ENCODE peak calls at places on chromosomes 5 and 9, in nine cellular contexts. E, L, H, S, I, A, X, W and V are unnamed samples. For H3K4me1 and H3K9me3, the result is how much of the 10 kb centered on the place peaks cover.

GRCh38 chr9:91315191-91315590 is 46.5 kb downstream of the AUH start:
- DNase-seq in A (no peak), I (no peak), X (no peak), S (peak), H (no peak), E (no peak), W (no peak), L (no peak), V (no peak)

GRCh38 chr5:87020099-87020934 is 247.4 kb upstream of the RASA1 start:
- DNase-seq in E (peak), I (peak), A (no peak), X (peak), L (peak), S (no peak), W (no peak), H (peak), V (peak)

GRCh38 chr5:55903121-55903701 is 52.1 kb downstream of the IL31RA start:
- DNase-seq in E (no peak), W (no peak), A (no peak), S (no peak), L (no peak), X (no peak), H (no peak), I (no peak), V (no peak)

GRCh38 chr5:10607023-10607665 is 43.3 kb downstream of the ANKRD33B start:
- DNase-seq in X (peak), L (peak), A (no peak), S (no peak), I (no peak), W (no peak), H (no peak), E (peak), V (no peak)

GRCh38 chr5:156326718-156327259 is at the start of gene SGCD:
- DNase-seq in A (no peak), L (peak), H (no peak), E (no peak), W (peak), X (peak), S (peak), I (peak), V (peak)

GRCh38 chr5:147391781-147392180 is 118.1 kb downstream of the DPYSL3 start:
- DNase-seq in A (no peak), X (peak), W (peak), H (peak), S (no peak), L (no peak), I (peak), E (peak), V (no peak)

GRCh38 chr9:95078934-95079333 is 238.6 kb downstream of the FANCC start:
- DNase-seq in L (no peak), I (no peak), H (no peak), A (no peak), S (no peak), E (no peak), W (peak), X (peak), V (no peak)

GRCh38 chr5:135004376-135004775 is 29.7 kb downstream of the PITX1 start:
- DNase-seq in L (no peak), I (no peak), E (no peak), A (no peak), W (no peak), H (no peak), X (no peak), S (no peak), V (no peak)

GRCh38 chr5:135615581-135616260 is 36.9 kb upstream of the CXCL14 start:
- DNase-seq in A (no peak), X (no peak), W (no peak), H (no peak), S (no peak), L (no peak), E (no peak), I (no peak), V (no peak)

GRCh38 chr5:139368613-139369012 is 14.5 kb downstream of the SLC23A1 start:
- DNase-seq in I (no peak), H (peak), X (no peak), W (no peak), E (peak), S (no peak), L (no peak), A (no peak), V (no peak)

GRCh38 chr9:706606-707451 is 134.7 kb upstream of the DMRT1 start:
- DNase-seq in S (peak), H (peak), E (no peak), I (peak), X (peak), L (peak), W (peak), A (peak), V (peak)

GRCh38 chr5:68266457-68266856 is 50.9 kb downstream of the PIK3R1 start:
- DNase-seq in W (no peak), L (no peak), S (no peak), I (no peak), E (no peak), A (no peak), H (peak), X (no peak), V (no peak)

GRCh38 chr9:69573666-69574456 is 98.3 kb downstream of the APBA1 start:
- DNase-seq in S (no peak), X (no peak), L (no peak), W (no peak), I (no peak), A (no peak), H (peak), E (no peak), V (peak)

GRCh38 chr5:68490401-68490800 is 274.8 kb downstream of the PIK3R1 start:
- DNase-seq in I (no peak), A (no peak), S (no peak), X (no peak), E (no peak), L (no peak), H (no peak), W (no peak), V (peak)

GRCh38 chr5:6907320-6907918 is 194.2 kb downstream of the TENT4A start:
- DNase-seq in A (no peak), I (no peak), H (peak), S (no peak), X (no peak), L (no peak), E (no peak), W (no peak), V (no peak)

GRCh38 chr5:85681871-85682270 is 935.9 kb upstream of the COX7C start:
- DNase-seq in H (no peak), W (no peak), A (no peak), E (no peak), S (no peak), I (no peak), L (no peak), X (no peak), V (no peak)

GRCh38 chr9:115127191-115127817 is 9.3 kb upstream of the TNC start:
- DNase-seq in W (no peak), I (no peak), H (peak), S (no peak), A (no peak), X (no peak), L (no peak), E (no peak), V (peak)

GRCh38 chr9:38017149-38017884 is 51.7 kb downstream of the SHB start:
- DNase-seq in A (no peak), X (peak), I (peak), E (no peak), W (no peak), H (peak), L (peak), S (no peak), V (peak)

GRCh38 chr9:74653437-74654080 is 156.4 kb downstream of the RORB start:
- DNase-seq in E (no peak), S (no peak), L (no peak), I (no peak), A (no peak), X (no peak), W (no peak), H (no peak), V (no peak)

GRCh38 chr5:150457562-150458240 is 8.2 kb upstream of the RPS14 start:
- DNase-seq in L (no peak), H (no peak), E (peak), S (no peak), I (no peak), W (no peak), X (no peak), A (no peak), V (no peak)
- H3K4me1 ChIP-seq in L (under half), H (under half), E (half or more), S (under half), I (under half), W (under half), X (under half), A (under half), V (under half)

GRCh38 chr5:141419074-141419880 is 1.6 kb upstream of the PCDHGA11 start:
- DNase-seq in W (no peak), S (no peak), A (no peak), L (no peak), X (no peak), I (no peak), H (no peak), E (no peak), V (no peak)

GRCh38 chr5:141411575-141411974 is 1.2 kb upstream of the PCDHGA10 start:
- DNase-seq in W (no peak), X (no peak), E (no peak), S (no peak), A (no peak), H (no peak), L (no peak), I (no peak), V (no peak)

GRCh38 chr5:141409598-141410306 is 1.9 kb downstream of the PCDHGB6 start:
- DNase-seq in W (peak), X (no peak), E (no peak), A (no peak), S (no peak), I (no peak), L (no peak), H (no peak), V (no peak)

GRCh38 chr5:141412853-141413539 is at the start of gene PCDHGA10:
- DNase-seq in W (no peak), H (peak), X (peak), I (peak), E (peak), A (peak), S (peak), L (no peak), V (no peak)

DNA sequence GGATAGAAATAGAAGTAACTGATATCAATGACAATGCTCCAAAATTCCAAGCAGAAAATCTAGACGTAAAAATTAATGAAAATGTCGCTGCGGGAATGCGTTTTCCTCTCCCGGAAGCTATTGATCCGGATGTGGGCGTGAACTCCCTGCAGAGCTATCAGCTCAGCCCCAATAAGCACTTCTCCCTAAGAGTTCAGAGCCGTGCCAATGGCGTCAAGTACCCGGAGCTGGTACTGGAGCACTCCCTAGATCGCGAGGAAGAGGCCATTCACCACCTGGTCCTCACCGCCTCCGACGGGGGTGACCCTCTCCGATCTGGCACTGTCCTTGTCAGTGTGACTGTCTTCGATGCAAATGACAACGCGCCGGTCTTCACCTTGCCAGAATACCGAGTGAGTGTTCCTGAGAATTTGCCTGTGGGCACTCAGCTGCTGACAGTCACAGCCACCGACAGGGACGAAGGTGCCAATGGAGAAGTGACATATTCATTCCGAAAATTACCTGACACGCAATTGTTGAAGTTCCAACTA is 818 bp downstream of the PCDHGA10 start:
- DNase-seq in E (no peak), H (no peak), W (peak), A (no peak), L (no peak), S (no peak), X (no peak), I (no peak), V (no peak)
- H3K9me3 ChIP-seq in E (under half), H (half or more), W (half or more), A (under half), L (half or more), S (half or more), X (under half), I (under half), V (under half)

DNA sequence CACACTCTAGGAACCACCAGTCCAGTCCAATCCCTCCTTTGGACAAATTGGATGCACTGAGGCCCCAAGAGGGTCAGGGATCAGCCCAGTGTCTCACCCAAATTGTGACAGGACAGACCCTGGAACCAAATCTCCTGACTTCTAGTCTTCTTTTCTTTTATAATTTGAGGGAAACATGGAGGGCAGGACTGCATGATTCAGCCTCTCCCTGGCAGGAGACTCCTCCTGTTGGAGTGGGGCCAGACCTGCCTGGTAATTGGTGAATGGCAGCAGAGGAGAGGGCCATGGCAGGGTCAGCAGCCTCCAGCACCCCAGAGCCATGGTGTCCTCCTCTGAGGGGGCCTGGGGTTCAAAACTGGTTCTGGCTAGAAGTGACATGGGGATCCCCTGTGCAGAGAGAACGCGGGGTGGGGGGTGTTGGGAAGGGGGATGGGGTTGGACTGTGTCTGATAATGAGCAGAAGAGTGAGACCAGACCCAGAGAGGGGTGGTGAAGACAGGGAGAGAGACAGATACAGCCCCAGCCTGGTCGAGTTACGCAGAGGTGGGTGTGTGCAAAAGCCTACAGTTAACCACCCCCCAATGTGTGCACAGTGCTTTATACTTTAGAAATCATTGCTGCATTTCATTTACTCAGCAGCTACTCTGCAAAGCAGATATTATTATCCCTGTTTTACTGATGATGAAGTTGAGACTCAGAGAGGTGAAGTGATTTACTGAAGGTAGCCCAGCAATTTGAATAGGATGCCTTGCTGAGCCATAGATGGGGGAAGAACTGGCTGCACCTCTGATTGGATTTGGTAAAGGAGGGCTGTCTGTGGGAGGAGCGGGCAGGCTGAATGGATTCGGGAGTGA is 3.8 kb upstream of the SYNPO start:
- DNase-seq in H (peak), X (no peak), L (peak), W (peak), E (no peak), S (peak), A (no peak), I (peak), V (peak)
- H3K4me1 ChIP-seq in H (under half), X (under half), L (half or more), W (half or more), E (under half), S (under half), A (under half), I (half or more), V (half or more)

GRCh38 chr5:3456121-3456681 is 139.4 kb upstream of the IRX1 start:
- DNase-seq in E (no peak), I (no peak), L (no peak), A (no peak), H (no peak), S (no peak), W (no peak), X (no peak), V (no peak)

GRCh38 chr5:3446410-3446809 is 149.2 kb upstream of the IRX1 start:
- DNase-seq in L (no peak), S (no peak), H (no peak), X (no peak), I (no peak), E (no peak), W (no peak), A (no peak), V (no peak)

GRCh38 chr5:3449481-3449880 is 146.2 kb upstream of the IRX1 start:
- DNase-seq in A (no peak), L (no peak), S (no peak), E (no peak), H (no peak), X (no peak), W (no peak), I (no peak), V (no peak)

GRCh38 chr5:3452622-3453021 is 143.0 kb upstream of the IRX1 start:
- DNase-seq in S (no peak), W (no peak), X (no peak), E (no peak), L (no peak), H (no peak), A (no peak), I (no peak), V (no peak)

DNA sequence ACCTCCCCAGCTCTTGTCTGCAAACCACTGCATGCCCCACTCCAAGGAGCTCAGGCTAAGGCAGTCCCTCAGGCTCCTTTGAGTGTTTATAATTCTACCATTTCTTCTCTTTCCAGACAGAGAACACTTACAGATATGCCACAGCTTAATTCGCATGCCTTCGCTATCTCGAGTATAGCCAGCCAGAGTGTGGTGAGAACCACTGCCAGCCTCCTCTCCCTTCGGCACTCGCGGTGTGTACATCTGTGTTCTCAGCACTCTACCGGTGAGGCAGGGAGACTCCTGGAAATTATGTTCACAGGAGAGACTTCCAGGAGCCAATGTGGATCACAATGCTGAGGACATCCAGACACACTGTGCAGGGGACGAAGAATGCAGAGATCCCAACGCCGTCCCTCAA is 143.7 kb upstream of the IRX1 start:
- DNase-seq in E (no peak), S (no peak), W (no peak), X (no peak), H (no peak), I (no peak), L (no peak), A (no peak), V (no peak)
- H3K9me3 ChIP-seq in E (under half), S (under half), W (under half), X (under half), H (half or more), I (under half), L (under half), A (under half), V (under half)

DNA sequence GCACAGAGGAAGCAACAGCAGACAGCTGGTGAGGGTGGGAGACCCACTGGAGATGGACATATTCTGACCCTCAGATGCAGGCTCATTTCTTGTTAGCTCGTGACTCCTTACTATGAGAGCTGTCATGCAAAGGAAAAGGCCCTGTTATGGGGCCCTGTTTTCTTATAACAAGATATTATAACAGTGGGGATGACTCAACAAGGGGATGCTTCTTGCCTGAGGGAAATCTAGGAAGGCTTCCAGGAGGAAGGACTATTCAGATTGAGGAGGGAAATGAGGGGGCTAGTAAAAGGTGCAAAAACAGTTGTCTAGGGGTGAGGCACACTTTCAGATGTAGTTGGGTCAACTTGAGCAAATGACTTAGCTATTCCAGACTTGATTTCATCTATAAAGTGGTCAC is 83.0 kb downstream of the DAB2IP start:
- DNase-seq in E (no peak), L (no peak), W (no peak), A (no peak), S (no peak), X (no peak), I (no peak), H (no peak), V (no peak)
- H3K4me1 ChIP-seq in E (half or more), L (half or more), W (half or more), A (under half), S (half or more), X (under half), I (under half), H (under half), V (under half)

DNA sequence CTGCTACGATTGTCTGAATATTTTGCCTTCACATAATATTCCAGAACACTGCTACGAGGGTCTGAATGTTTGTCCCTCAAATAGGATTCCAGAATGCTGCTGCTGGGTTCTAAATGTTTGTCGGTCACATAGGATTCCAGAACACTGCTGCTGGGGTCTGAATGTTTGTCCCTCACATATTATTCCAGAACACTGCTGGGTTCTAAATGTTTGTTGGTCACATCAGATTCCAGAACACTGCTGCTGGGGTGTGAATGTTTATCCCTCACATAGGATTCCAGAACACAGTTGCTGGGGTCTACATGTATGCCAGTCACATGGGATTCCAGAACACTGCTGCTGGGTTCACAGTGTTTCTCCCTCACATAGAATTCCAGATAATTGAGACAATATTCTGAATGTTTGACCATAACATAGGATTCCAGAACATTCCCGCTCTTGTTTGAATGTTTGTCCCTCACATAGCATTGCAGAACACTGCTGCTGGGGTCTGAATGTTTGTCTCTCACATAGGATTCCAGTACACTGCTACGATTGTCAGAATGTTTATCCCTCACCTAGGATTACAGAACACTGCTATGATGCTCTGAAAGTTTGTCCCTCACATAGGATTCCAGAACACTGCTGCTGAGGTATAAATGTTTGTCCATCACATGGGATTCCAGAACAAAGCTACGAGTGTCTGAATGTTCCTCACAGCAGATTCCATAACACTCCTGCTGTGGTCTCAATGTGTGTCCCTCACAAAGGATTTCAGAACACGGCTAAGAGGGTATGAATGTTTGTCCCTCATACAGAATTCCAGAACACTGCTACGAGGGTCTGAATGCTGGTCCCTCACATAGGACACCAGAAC is 201.8 kb downstream of the FOXD4L6 start:
- DNase-seq in E (no peak), X (no peak), L (no peak), A (no peak), W (no peak), H (no peak), S (no peak), I (no peak), V (no peak)
- H3K9me3 ChIP-seq in E (under half), X (under half), L (half or more), A (under half), W (half or more), H (under half), S (half or more), I (under half), V (under half)

GRCh38 chr9:129490583-129491485 is 130.1 kb downstream of the C9orf50 start:
- DNase-seq in E (no peak), S (no peak), X (no peak), L (peak), I (no peak), A (no peak), H (peak), W (peak), V (no peak)
- H3K4me1 ChIP-seq in E (under half), S (half or more), X (under half), L (half or more), I (half or more), A (under half), H (half or more), W (half or more), V (under half)